ENCODE peak calls at places on chromosomes 3 and 15, in nine cellular contexts. E is stimulated activated CD8-positive, alpha-beta memory T cell treated with anti-CD3 and anti-CD28 coated beads, Interleukin-4, amount 100 ng/mL, for 4 hours; T is hypothalamus; W is endothelial cell; D is A549; J is esophagus muscularis mucosa; S is mucosa of gallbladder; F is germinal center; R is lower lobe of right lung. H is an unnamed sample.

GRCh38 chr3:71542548-71543370 is 40.8 kb downstream of the FOXP1 start:
- DNase-seq in E (no peak), T (peak; percentile 30), W (peak; percentile 13), D (no peak), J (peak; percentile 96), S (peak; percentile 72), F (peak; percentile 51), R (peak; percentile 80), H (peak; percentile 60)

GRCh38 chr3:69252631-69253030 is 130.2 kb upstream of the LMOD3 start:
- DNase-seq in E (no peak), T (no peak), W (no peak), D (no peak), J (no peak), S (no peak), F (no peak), R (no peak), H (no peak)

GRCh38 chr3:100561459-100562158 is 47.8 kb upstream of the ADGRG7 start:
- DNase-seq in E (no peak), T (no peak), W (no peak), D (no peak), J (no peak), S (no peak), F (no peak), R (no peak), H (no peak)

GRCh38 chr3:27536451-27536850 is 52.3 kb upstream of the SLC4A7 start:
- DNase-seq in E (no peak), T (no peak), W (no peak), D (no peak), J (no peak), S (no peak), F (no peak), R (no peak), H (no peak)

GRCh38 chr3:14810070-14810732 is 8.6 kb upstream of the FGD5 start:
- DNase-seq in E (no peak), T (no peak), W (peak; percentile 70), D (no peak), J (no peak), S (no peak), F (no peak), R (peak; percentile 65), H (no peak)

GRCh38 chr3:134077649-134078081 is 47.9 kb upstream of the SLCO2A1 start:
- DNase-seq in E (no peak), T (no peak), W (no peak), D (no peak), J (peak; percentile 60), S (no peak), F (no peak), R (no peak), H (no peak)

GRCh38 chr3:47715928-47716327 is 65.8 kb downstream of the SMARCC1 start:
- DNase-seq in E (no peak), T (no peak), W (no peak), D (no peak), J (no peak), S (no peak), F (no peak), R (no peak), H (no peak)

GRCh38 chr15:75037685-75038084 is 14.3 kb downstream of the PPCDC start:
- DNase-seq in E (no peak), T (no peak), W (no peak), D (no peak), J (no peak), S (no peak), F (no peak), R (no peak), H (no peak)

GRCh38 chr3:151037746-151038145 is 47.7 kb upstream of the MED12L start:
- DNase-seq in E (no peak), T (no peak), W (peak; percentile 12), D (peak; percentile 13), J (peak; percentile 70), S (peak; percentile 48), F (peak; percentile 4), R (no peak), H (no peak)

GRCh38 chr3:192745150-192745549 is 17.8 kb upstream of the FGF12 start:
- DNase-seq in E (no peak), T (no peak), W (no peak), D (no peak), J (no peak), S (no peak), F (no peak), R (no peak), H (no peak)

GRCh38 chr3:179026636-179027035 is 45.0 kb downstream of the ZMAT3 start:
- DNase-seq in E (no peak), T (no peak), W (no peak), D (no peak), J (no peak), S (no peak), F (no peak), R (no peak), H (no peak)

GRCh38 chr3:13452490-13453335 is 27.4 kb upstream of the HDAC11 start:
- DNase-seq in E (no peak), T (no peak), W (peak; percentile 45), D (peak; percentile 55), J (no peak), S (peak; percentile 54), F (peak; percentile 55), R (no peak), H (no peak)

GRCh38 chr3:169634618-169635236 is 28.8 kb downstream of the MECOM start:
- DNase-seq in E (no peak), T (no peak), W (no peak), D (no peak), J (no peak), S (no peak), F (no peak), R (peak; percentile 65), H (no peak)

GRCh38 chr3:141352262-141352984 is 15.9 kb upstream of the ZBTB38 start:
- DNase-seq in E (no peak), T (no peak), W (no peak), D (no peak), J (no peak), S (no peak), F (no peak), R (no peak), H (no peak)

GRCh38 chr15:94033014-94033682 is 198.2 kb upstream of the MCTP2 start:
- DNase-seq in E (no peak), T (no peak), W (no peak), D (no peak), J (no peak), S (no peak), F (no peak), R (no peak), H (no peak)

GRCh38 chr3:112561085-112561692 is 573 bp downstream of the ATG3 start:
- DNase-seq in E (peak; percentile 22), T (no peak), W (peak; percentile 71), D (peak; percentile 57), J (peak; percentile 94), S (peak; percentile 50), F (peak; percentile 77), R (peak; percentile 78), H (peak; percentile 26)

GRCh38 chr3:99114565-99115291 is 213.2 kb upstream of the DCBLD2 start:
- DNase-seq in E (no peak), T (no peak), W (peak; percentile 52), D (no peak), J (no peak), S (no peak), F (no peak), R (no peak), H (no peak)

GRCh38 chr15:32715276-32715675 is 2.5 kb upstream of the GREM1 start:
- DNase-seq in E (no peak), T (no peak), W (no peak), D (no peak), J (no peak), S (no peak), F (no peak), R (no peak), H (no peak)

GRCh38 chr3:127791221-127791913 is 30.9 kb downstream of the MGLL start:
- DNase-seq in E (no peak), T (no peak), W (no peak), D (no peak), J (no peak), S (no peak), F (peak; percentile 57), R (no peak), H (no peak)

GRCh38 chr15:90165659-90166489 is 35.3 kb upstream of the SEMA4B start:
- DNase-seq in E (no peak), T (no peak), W (no peak), D (peak; percentile 95), J (no peak), S (peak; percentile 89), F (no peak), R (peak; percentile 87), H (no peak)

GRCh38 chr3:157618075-157618760 is 115.0 kb upstream of the VEPH1 start:
- DNase-seq in E (no peak), T (no peak), W (no peak), D (peak; percentile 37), J (no peak), S (no peak), F (peak; percentile 62), R (no peak), H (no peak)

GRCh38 chr3:16174389-16174788 is at the start of gene GALNT15:
- DNase-seq in E (no peak), T (peak; percentile 88), W (no peak), D (no peak), J (peak; percentile 97), S (peak; percentile 76), F (no peak), R (peak; percentile 71), H (peak; percentile 84)

GRCh38 chr3:64808056-64808455 is 120.3 kb upstream of the ADAMTS9 start:
- DNase-seq in E (no peak), T (no peak), W (no peak), D (no peak), J (peak; percentile 77), S (no peak), F (no peak), R (no peak), H (no peak)

GRCh38 chr3:123151251-123151705 is 50.5 kb upstream of the SEC22A start:
- DNase-seq in E (no peak), T (no peak), W (no peak), D (no peak), J (no peak), S (no peak), F (no peak), R (no peak), H (no peak)

H was measured in posterior cingulate gyrus.